ENCODE peak calls at places on chromosomes 12 and 14, in four cellular contexts. A is uterus, T is NT2/D1, K is GM23338. O is an unnamed sample.
A peak's percentile ranks its signal among the peaks of the same experiment; 100 is the strongest.

GRCh38 chr12:108989381-108989780 is 31.5 kb downstream of the SVOP start:
- DNase-seq in A (no peak), T (no peak), K (no peak), O (no peak)

GRCh38 chr14:51302319-51303030 is 62.4 kb downstream of the TMX1 start:
- DNase-seq in A (no peak), T (no peak), K (no peak), O (no peak)

GRCh38 chr14:23877538-23878180 is 75.9 kb upstream of the DHRS4 start:
- DNase-seq in A (no peak), T (no peak), K (no peak), O (no peak)

GRCh38 chr12:116466536-116466935 is 92.6 kb upstream of the MAP1LC3B2 start:
- DNase-seq in A (no peak), T (no peak), K (no peak), O (no peak)

GRCh38 chr14:63457498-63457897 is 85.7 kb downstream of the PPP2R5E start:
- DNase-seq in A (no peak), T (no peak), K (no peak), O (no peak)

GRCh38 chr12:68038650-68039049 is 49.4 kb downstream of the IFNG-AS1 start:
- DNase-seq in A (no peak), T (no peak), K (no peak), O (no peak)

GRCh38 chr12:63154560-63154959 is 3.6 kb upstream of the AVPR1A start:
- DNase-seq in A (no peak), T (no peak), K (no peak), O (no peak)

GRCh38 chr12:103769240-103769945 is 71.6 kb downstream of the NT5DC3 start:
- DNase-seq in A (no peak), T (no peak), K (peak; percentile 27), O (no peak)

GRCh38 chr12:100688451-100688864 is 106.1 kb upstream of the ANO4 start:
- DNase-seq in A (no peak), T (no peak), K (no peak), O (no peak)

GRCh38 chr12:52612431-52613290 is 5.7 kb downstream of the KRT73 start:
- DNase-seq in A (no peak), T (no peak), K (no peak), O (no peak)

GRCh38 chr14:64234877-64235651 is 59.1 kb downstream of the ESR2 start:
- DNase-seq in A (no peak), T (no peak), K (no peak), O (peak; percentile 37)

GRCh38 chr12:15620726-15621125 is 168.5 kb downstream of the EPS8 start:
- DNase-seq in A (no peak), T (no peak), K (no peak), O (no peak)

GRCh38 chr12:27355979-27356378 is 23.3 kb downstream of the BMAL2 start:
- DNase-seq in A (no peak), T (no peak), K (no peak), O (no peak)

GRCh38 chr14:99357856-99358390 is 85.9 kb upstream of the BCL11B start:
- DNase-seq in A (no peak), T (no peak), K (no peak), O (no peak)
- H3K4me1 ChIP-seq in A (no peaks in the 10 kb centered on the region), T (peaks cover 7% of the 10 kb centered on the region), K (no peaks in the 10 kb centered on the region), O (no peaks in the 10 kb centered on the region)

DNA sequence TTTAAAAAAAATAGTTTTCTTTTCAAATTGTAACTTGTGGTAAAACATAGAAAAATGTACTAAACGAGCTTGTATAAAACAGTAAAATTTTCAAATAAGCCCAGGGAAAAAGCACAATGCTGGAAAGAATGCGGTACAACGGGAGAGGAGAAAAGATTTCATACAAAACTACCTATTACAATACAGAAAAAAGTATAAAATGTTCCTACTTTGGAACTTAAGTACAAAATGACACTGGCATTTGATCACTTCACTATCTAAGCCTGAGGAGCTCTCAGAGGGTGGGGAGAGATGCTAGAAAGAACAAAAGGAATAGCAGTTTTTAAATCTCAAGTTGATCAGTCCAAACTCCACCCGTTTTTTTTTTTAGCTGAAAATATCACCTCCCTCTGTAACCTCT is 39.5 kb upstream of the COL2A1 start:
- DNase-seq in A (no peak), T (no peak), K (no peak), O (no peak)
- H3K4me1 ChIP-seq in A (no peaks in the 10 kb centered on the region), T (peaks cover 1% of the 10 kb centered on the region), K (peaks cover 5% of the 10 kb centered on the region), O (no peaks in the 10 kb centered on the region)

DNA sequence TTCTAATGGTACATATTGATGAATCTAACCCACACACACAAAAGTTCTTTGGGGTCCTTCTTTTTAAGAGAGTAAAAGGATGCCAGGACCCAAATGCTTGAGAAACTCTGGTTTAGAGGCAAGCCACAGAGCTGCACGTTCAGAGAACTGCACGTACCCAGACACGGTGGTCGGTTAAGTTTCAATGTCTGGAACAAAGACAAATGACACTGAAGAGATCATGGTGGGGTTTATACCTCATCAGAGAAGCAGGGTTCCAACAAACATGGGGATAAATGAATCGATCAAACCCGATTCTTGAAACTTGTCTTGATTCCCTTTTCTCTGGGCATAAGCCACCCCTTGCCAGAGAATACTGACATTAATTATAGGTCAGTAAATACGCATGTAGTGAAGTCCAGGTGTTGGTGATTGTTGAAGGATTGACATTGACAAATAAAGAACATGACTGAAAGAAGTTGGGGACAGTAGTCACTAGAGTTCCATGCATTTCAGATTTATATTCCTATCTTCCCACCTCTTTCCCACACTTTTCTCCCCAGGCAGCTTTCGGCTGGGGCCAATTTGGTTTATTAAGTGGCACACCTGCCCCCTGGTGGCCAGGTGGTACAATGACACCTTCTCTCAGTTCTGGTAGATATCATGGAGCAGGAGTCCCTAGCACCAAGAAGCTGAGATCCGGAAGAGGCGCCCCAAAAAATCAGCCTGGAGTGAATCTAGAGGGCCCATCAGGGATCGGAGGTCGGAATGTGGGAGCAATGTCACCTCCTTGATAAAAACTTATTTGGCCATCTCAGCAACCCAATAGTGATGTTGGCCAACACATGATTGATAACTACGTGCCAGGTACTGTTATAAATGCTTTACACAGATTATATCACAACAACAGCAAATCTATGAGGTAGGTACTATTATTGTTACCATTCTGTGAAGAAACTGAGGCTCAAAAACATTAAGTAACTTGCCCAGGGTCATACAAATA is 17.8 kb upstream of the HDAC7 start:
- DNase-seq in A (peak; percentile 79), T (no peak), K (peak; percentile 91), O (peak; percentile 77)
- H3K4me1 ChIP-seq in A (no peaks in the 10 kb centered on the region), T (no peaks in the 10 kb centered on the region), K (peaks cover 13% of the 10 kb centered on the region), O (peaks cover 29% of the 10 kb centered on the region)

DNA sequence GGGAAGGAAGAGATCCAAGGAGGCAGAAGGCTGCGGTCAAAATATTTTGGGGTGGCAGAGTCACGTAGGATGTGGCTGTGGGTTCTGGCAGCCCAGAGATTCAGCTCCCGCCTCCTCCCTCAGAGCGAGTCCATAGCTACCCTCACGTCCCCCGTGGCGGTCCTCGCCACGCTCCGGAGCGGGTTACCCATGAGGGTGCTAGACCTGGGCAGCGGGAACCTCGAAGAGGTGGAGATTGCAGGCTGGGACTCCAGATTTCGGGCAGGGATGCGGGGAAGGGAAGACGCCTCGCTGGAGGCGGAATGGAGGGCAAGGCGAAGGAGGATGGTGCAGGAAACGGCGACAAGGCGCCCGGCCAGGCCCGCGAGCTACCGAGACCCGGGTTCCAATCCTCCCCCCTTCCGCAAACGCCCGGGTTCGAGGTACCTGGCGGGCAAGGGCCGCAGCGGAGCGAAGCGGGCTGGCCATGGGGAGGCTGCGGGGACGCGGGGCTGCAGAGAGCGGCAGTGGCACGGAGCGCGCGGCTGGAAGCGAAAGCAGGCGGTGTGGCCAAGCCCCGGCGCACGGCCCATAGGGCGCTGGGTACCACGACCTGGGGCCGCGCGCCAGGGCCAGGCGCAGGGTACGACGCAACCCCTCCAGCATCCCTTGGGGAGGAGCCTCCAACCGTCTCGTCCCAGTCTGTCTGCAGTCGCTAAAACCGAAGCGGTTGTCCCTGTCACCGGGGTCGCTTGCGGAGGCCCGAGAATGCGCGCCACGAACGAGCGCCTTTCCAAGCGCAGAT is 46.2 kb downstream of the BCAT1 start:
- DNase-seq in A (no peak), T (peak; percentile 56), K (peak; percentile 79), O (peak; percentile 55)
- H3K4me1 ChIP-seq in A (no peaks in the 10 kb centered on the region), T (peaks cover 13% of the 10 kb centered on the region), K (peaks cover 43% of the 10 kb centered on the region), O (no peaks in the 10 kb centered on the region)

GRCh38 chr14:72717220-72717619 is 176.7 kb downstream of the DPF3 start:
- DNase-seq in A (no peak), T (no peak), K (no peak), O (no peak)

GRCh38 chr14:72716471-72716870 is 177.4 kb downstream of the DPF3 start:
- DNase-seq in A (no peak), T (no peak), K (no peak), O (no peak)

GRCh38 chr14:72714871-72715214 is 179.1 kb downstream of the DPF3 start:
- DNase-seq in A (no peak), T (no peak), K (no peak), O (peak; percentile 77)

GRCh38 chr14:72715215-72715909 is 178.5 kb downstream of the DPF3 start:
- DNase-seq in A (no peak), T (no peak), K (no peak), O (peak; percentile 42)

DNA sequence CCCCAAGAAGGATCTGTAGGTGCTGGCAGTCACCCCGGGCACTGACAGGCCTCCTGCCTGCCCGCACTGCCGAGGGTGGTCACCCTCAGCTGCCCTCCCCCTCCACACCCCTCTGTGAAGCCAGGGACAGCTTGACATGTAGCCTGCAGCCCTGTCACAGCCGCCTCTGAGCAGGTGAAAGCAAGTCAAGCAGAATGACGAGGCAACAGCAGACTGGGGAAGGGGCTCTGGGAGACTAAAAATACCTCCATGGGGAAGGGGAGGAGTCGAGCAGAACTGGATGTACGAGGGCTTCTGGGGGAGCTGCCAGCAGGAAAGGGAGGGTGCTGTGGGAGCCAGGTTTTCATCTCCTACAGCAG is 178.0 kb downstream of the DPF3 start:
- DNase-seq in A (no peak), T (no peak), K (no peak), O (peak; percentile 43)
- H3K4me1 ChIP-seq in A (no peaks in the 10 kb centered on the region), T (peaks cover 6% of the 10 kb centered on the region), K (no peaks in the 10 kb centered on the region), O (peaks cover 41% of the 10 kb centered on the region)

GRCh38 chr14:37179896-37180502 is 7.6 kb upstream of the SLC25A21 start:
- DNase-seq in A (no peak), T (no peak), K (no peak), O (no peak)

GRCh38 chr14:37186865-37187264 is 10.9 kb upstream of the MIPOL1 start:
- DNase-seq in A (no peak), T (no peak), K (no peak), O (no peak)

GRCh38 chr14:37185670-37186069 is 12.1 kb upstream of the MIPOL1 start:
- DNase-seq in A (no peak), T (no peak), K (no peak), O (no peak)

GRCh38 chr14:37187294-37187693 is 10.4 kb upstream of the MIPOL1 start:
- DNase-seq in A (no peak), T (no peak), K (no peak), O (no peak)

DNA sequence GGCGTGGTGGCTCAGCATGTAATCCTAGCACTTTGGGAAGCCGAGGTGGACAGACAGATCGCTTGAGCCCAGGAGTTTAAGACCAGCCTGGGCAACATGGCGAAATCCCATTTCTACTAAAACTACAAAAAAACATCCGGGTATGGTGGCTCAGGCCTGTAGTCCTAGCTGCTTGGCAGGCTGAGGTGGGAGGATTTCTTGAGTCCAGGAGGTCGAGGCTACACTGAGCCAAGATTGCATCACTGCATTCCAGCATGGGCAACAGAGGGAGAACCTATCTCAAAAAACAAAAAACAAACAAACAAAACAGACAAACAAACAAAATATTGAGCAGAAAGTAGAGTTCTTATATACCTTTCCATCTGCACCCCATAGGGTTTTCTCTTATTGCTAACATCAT is 9.0 kb upstream of the SLC25A21 start:
- DNase-seq in A (no peak), T (no peak), K (no peak), O (no peak)
- H3K4me1 ChIP-seq in A (no peaks in the 10 kb centered on the region), T (no peaks in the 10 kb centered on the region), K (no peaks in the 10 kb centered on the region), O (no peaks in the 10 kb centered on the region)

DNA sequence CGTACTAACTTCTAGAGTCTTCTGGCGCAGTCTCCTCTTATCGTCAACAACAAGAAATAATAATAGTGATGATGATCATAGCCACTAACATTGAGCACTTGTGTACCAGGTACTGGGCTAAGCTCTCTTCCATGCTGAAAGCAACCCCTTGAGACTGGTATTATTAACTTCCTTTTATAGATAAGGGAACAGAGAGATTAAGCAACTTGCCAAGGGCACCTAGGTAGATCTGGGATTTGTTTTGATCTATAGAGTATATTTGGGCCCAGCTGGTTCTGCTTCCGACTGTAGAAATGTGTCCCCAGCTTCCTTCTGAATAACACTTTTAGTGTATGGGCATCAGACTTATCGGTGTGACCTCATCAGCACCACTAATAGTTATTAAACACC is 1.1 kb upstream of the ZNF219 start:
- DNase-seq in A (no peak), T (no peak), K (no peak), O (no peak)
- H3K4me1 ChIP-seq in A (peaks cover 6% of the 10 kb centered on the region), T (peaks cover 10% of the 10 kb centered on the region), K (peaks cover 50% of the 10 kb centered on the region), O (peaks cover 25% of the 10 kb centered on the region)

O was measured in psoas muscle.